ENCODE peak calls at places on chromosomes 11 and 22, in six cellular contexts. J, Z, K, O, L and B are unnamed samples.

GRCh38 chr11:125090816-125091215 is 20.6 kb downstream of the TMEM218 start:
- DNase-seq in J (no peak), O (no peak), Z (no peak), K (no peak), L (no peak), B (no peak)

GRCh38 chr11:121687961-121688566 is 235.3 kb upstream of the SORL1-AS1 start:
- DNase-seq in J (no peak), Z (peak; percentile 26), K (no peak), L (peak; percentile 43), O (peak; percentile 70), B (no peak)

GRCh38 chr11:27313157-27313821 is 49.7 kb downstream of the CCDC34 start:
- DNase-seq in K (no peak), Z (peak; percentile 42), L (no peak), J (peak; percentile 68), O (no peak), B (no peak)

GRCh38 chr22:30332994-30333706 is 6.4 kb upstream of the TBC1D10A start:
- DNase-seq in L (no peak), K (no peak), Z (no peak), O (no peak), J (no peak), B (no peak)

GRCh38 chr11:21771097-21771496 is 421.8 kb upstream of the ANO5 start:
- DNase-seq in K (no peak), Z (no peak), J (no peak), L (no peak), O (no peak), B (no peak)

GRCh38 chr11:94666792-94667721 is 99.9 kb downstream of the PIWIL4 start:
- DNase-seq in J (no peak), Z (no peak), L (no peak), O (no peak), K (no peak), B (no peak)

GRCh38 chr22:44909241-44909640 is 100.6 kb downstream of the PHF21B start:
- DNase-seq in K (peak; percentile 22), O (no peak), J (no peak), Z (no peak), L (no peak), B (no peak)

GRCh38 chr22:26550498-26551033 is 38.3 kb upstream of the TFIP11 start:
- DNase-seq in Z (peak; percentile 99), J (peak; percentile 85), L (peak; percentile 91), O (peak; percentile 83), K (peak; percentile 81), B (no peak)

GRCh38 chr11:77407613-77408012 is 66.3 kb downstream of the PAK1 start:
- DNase-seq in O (peak; percentile 79), Z (peak; percentile 89), J (peak; percentile 97), K (no peak), L (peak; percentile 79), B (no peak)

GRCh38 chr11:91163619-91164451 is 941.0 kb upstream of the CHORDC1 start:
- DNase-seq in K (no peak), Z (peak; percentile 61), L (no peak), J (no peak), O (peak; percentile 9), B (no peak)

GRCh38 chr11:27303903-27304302 is 59.1 kb downstream of the CCDC34 start:
- DNase-seq in J (no peak), K (no peak), O (no peak), L (no peak), Z (no peak), B (no peak)

GRCh38 chr11:30346068-30346688 is 23.3 kb downstream of the ARL14EP start:
- DNase-seq in O (peak; percentile 72), L (peak; percentile 12), K (no peak), J (peak; percentile 74), Z (peak; percentile 51), B (no peak)

GRCh38 chr11:66126808-66127555 is 56.9 kb downstream of the PACS1 start:
- DNase-seq in Z (peak; percentile 73), L (peak; percentile 43), J (peak; percentile 91), K (peak; percentile 79), O (peak; percentile 86), B (no peak)

GRCh38 chr11:126635511-126635910 is 280.0 kb downstream of the ST3GAL4 start:
- DNase-seq in L (no peak), K (no peak), Z (no peak), O (no peak), J (no peak), B (no peak)

GRCh38 chr11:86198156-86198555 is 46.4 kb upstream of the EED start:
- DNase-seq in J (no peak), Z (no peak), K (no peak), O (no peak), L (no peak), B (no peak)

GRCh38 chr11:1130276-1131032 is 27.3 kb upstream of the MUC5AC start:
- DNase-seq in O (no peak), K (no peak), L (no peak), J (no peak), Z (no peak), B (peak; percentile 50)

GRCh38 chr11:95375881-95376280 is 144.9 kb upstream of the SESN3 start:
- DNase-seq in O (peak; percentile 76), K (no peak), J (peak; percentile 98), L (peak; percentile 20), Z (no peak), B (no peak)

GRCh38 chr22:48729499-48730171 is 1098.0 kb downstream of the BRD1 start:
- DNase-seq in K (no peak), O (no peak), Z (no peak), J (no peak), L (no peak), B (no peak)

GRCh38 chr11:54558919-54559318 is 44.9 kb downstream of the OR4C46 start:
- DNase-seq in J (peak; percentile 1), K (no peak), Z (no peak), L (no peak), O (no peak), B (no peak)

GRCh38 chr22:46686221-46686872 is 51.7 kb downstream of the CERK start:
- DNase-seq in L (no peak), O (no peak), J (no peak), Z (no peak), K (no peak), B (no peak)

GRCh38 chr11:16346975-16347374 is 9.4 kb downstream of the SOX6 start:
- DNase-seq in K (no peak), L (peak; percentile 4), O (no peak), Z (peak; percentile 57), J (no peak), B (no peak)

GRCh38 chr11:32213223-32213622 is 122.3 kb downstream of the RCN1 start:
- DNase-seq in J (peak; percentile 99), O (peak; percentile 76), K (no peak), L (peak; percentile 12), Z (peak; percentile 94), B (no peak)

GRCh38 chr22:20758688-20759087 is 15.2 kb upstream of the SERPIND1 start:
- DNase-seq in J (no peak), K (no peak), O (no peak), L (no peak), Z (no peak), B (no peak)

GRCh38 chr11:63906585-63906984 is 10.4 kb downstream of the RCOR2 start:
- DNase-seq in K (no peak), Z (no peak), L (no peak), O (peak; percentile 28), J (peak; percentile 46), B (no peak)

GRCh38 chr11:21511835-21512440 is 680.9 kb upstream of the ANO5 start:
- DNase-seq in L (no peak), J (peak; percentile 78), O (peak; percentile 44), Z (peak; percentile 0), K (no peak), B (peak; percentile 73)

GRCh38 chr22:46894081-46894671 is 131.7 kb downstream of the TBC1D22A start:
- DNase-seq in Z (no peak), L (peak; percentile 62), J (peak; percentile 40), O (no peak), K (no peak), B (no peak)

GRCh38 chr11:63985812-63986155 is 454 bp upstream of the OTUB1 start:
- DNase-seq in L (peak; percentile 37), Z (no peak), O (no peak), K (peak; percentile 78), J (peak; percentile 67), B (no peak)